ENCODE peak calls at places on chromosomes 5 and 9, in ten cellular contexts. L is H7; F is breast epithelium; M is CD4-positive, alpha-beta T cell; O is aorta; D is tibial artery; K is mesendoderm; P is SJSA1; T is SK-N-SH; B is BJ. N is an unnamed sample. For H3K27me3, the result is how much of the 10 kb centered on the place peaks cover.

GRCh38 chr5:148172377-148172776 is 4.0 kb downstream of the SPINK14 start:
- DNase-seq in L (no peak), F (no peak), M (no peak), O (no peak), D (no peak), K (no peak), P (no peak), T (no peak), B (no peak), N (no peak)

GRCh38 chr5:87909382-87909781 is 359.3 kb downstream of the TMEM161B start:
- DNase-seq in L (peak), F (no peak), M (no peak), O (no peak), D (no peak), K (peak), P (no peak), T (no peak), B (no peak), N (no peak)

GRCh38 chr9:72579880-72580570 is 58.6 kb downstream of the TMC1 start:
- DNase-seq in L (no peak), F (no peak), M (no peak), O (no peak), D (no peak), K (no peak), P (no peak), T (no peak), B (no peak), N (no peak)

GRCh38 chr5:122985954-122986721 is 50.4 kb downstream of the PPIC start:
- DNase-seq in L (no peak), F (no peak), M (no peak), O (no peak), D (no peak), K (no peak), P (no peak), T (no peak), B (no peak), N (no peak)

GRCh38 chr5:64603676-64604075 is 86.6 kb upstream of the SHISAL2B start:
- DNase-seq in L (no peak), F (no peak), M (no peak), O (no peak), D (no peak), K (no peak), P (no peak), T (no peak), B (peak), N (no peak)

GRCh38 chr5:56279979-56280378 is 46.8 kb upstream of the ANKRD55 start:
- DNase-seq in L (no peak), F (peak), M (no peak), O (no peak), D (no peak), K (peak), P (peak), T (no peak), B (peak), N (no peak)

GRCh38 chr9:12539602-12540001 is 153.6 kb upstream of the TYRP1 start:
- DNase-seq in L (no peak), F (no peak), M (no peak), O (no peak), D (no peak), K (no peak), P (no peak), T (no peak), B (no peak), N (no peak)

GRCh38 chr9:71524996-71525580 is 243.2 kb downstream of the CEMIP2 start:
- DNase-seq in L (no peak), F (no peak), M (no peak), O (no peak), D (no peak), K (no peak), P (no peak), T (no peak), B (no peak), N (no peak)

GRCh38 chr5:82404382-82404945 is 126.3 kb upstream of the RPS23 start:
- DNase-seq in L (no peak), F (no peak), M (no peak), O (no peak), D (no peak), K (no peak), P (no peak), T (no peak), B (no peak), N (no peak)

GRCh38 chr9:34550681-34551270 is 28.0 kb upstream of the ENHO start:
- DNase-seq in L (peak), F (no peak), M (no peak), O (peak), D (peak), K (no peak), P (no peak), T (peak), B (no peak), N (peak)

GRCh38 chr5:122773615-122774014 is 1.3 kb upstream of the SNX2 start:
- DNase-seq in L (no peak), F (no peak), M (no peak), O (no peak), D (no peak), K (no peak), P (no peak), T (no peak), B (no peak), N (no peak)

GRCh38 chr9:133130721-133131244 is 9.7 kb upstream of the RALGDS start:
- DNase-seq in L (peak), F (no peak), M (peak), O (no peak), D (no peak), K (no peak), P (no peak), T (no peak), B (no peak), N (no peak)

GRCh38 chr9:99445920-99446319 is 223.8 kb downstream of the SEC61B start:
- DNase-seq in L (no peak), F (no peak), M (no peak), O (peak), D (no peak), K (no peak), P (no peak), T (no peak), B (no peak), N (no peak)

GRCh38 chr5:65290677-65291076 is 191.0 kb downstream of the ADAMTS6 start:
- DNase-seq in L (no peak), F (no peak), M (no peak), O (no peak), D (no peak), K (no peak), P (no peak), T (no peak), B (peak), N (no peak)

GRCh38 chr9:92650839-92651621 is 18.9 kb downstream of the IPPK start:
- DNase-seq in L (peak), F (no peak), M (no peak), O (peak), D (peak), K (peak), P (peak), T (peak), B (no peak), N (no peak)

GRCh38 chr9:37751186-37751585 is 2.4 kb upstream of the TRMT10B start:
- DNase-seq in L (no peak), F (no peak), M (no peak), O (no peak), D (no peak), K (no peak), P (no peak), T (no peak), B (no peak), N (no peak)

GRCh38 chr9:137049544-137050449 is 3.8 kb upstream of the NPDC1 start:
- DNase-seq in L (peak), F (no peak), M (no peak), O (no peak), D (no peak), K (peak), P (no peak), T (peak), B (no peak), N (no peak)

GRCh38 chr5:56259002-56259511 is 25.9 kb upstream of the ANKRD55 start:
- DNase-seq in L (no peak), F (no peak), M (no peak), O (no peak), D (no peak), K (no peak), P (peak), T (no peak), B (peak), N (no peak)

GRCh38 chr5:177966009-177966838 is 29.8 kb downstream of the PROP1 start:
- DNase-seq in L (peak), F (no peak), M (no peak), O (no peak), D (no peak), K (no peak), P (no peak), T (no peak), B (no peak), N (no peak)

GRCh38 chr5:95984287-95984938 is 22.8 kb upstream of the ELL2 start:
- DNase-seq in L (no peak), F (no peak), M (no peak), O (no peak), D (no peak), K (no peak), P (no peak), T (no peak), B (no peak), N (no peak)

GRCh38 chr5:172583931-172584511 is 57.0 kb upstream of the NEURL1B start:
- DNase-seq in L (no peak), F (no peak), M (no peak), O (peak), D (no peak), K (peak), P (no peak), T (no peak), B (no peak), N (no peak)

GRCh38 chr9:89606049-89606481 is 1.3 kb downstream of the GADD45G start:
- DNase-seq in L (peak), F (peak), M (no peak), O (peak), D (peak), K (peak), P (no peak), T (peak), B (no peak), N (peak)

GRCh38 chr5:147918899-147919298 is 12.6 kb upstream of the C5orf46 start:
- DNase-seq in L (no peak), F (no peak), M (no peak), O (no peak), D (no peak), K (no peak), P (no peak), T (no peak), B (no peak), N (no peak)

GRCh38 chr5:59716029-59716428 is 177.5 kb downstream of the PDE4D start:
- DNase-seq in L (no peak), F (no peak), M (no peak), O (peak), D (no peak), K (no peak), P (no peak), T (no peak), B (no peak), N (no peak)

GRCh38 chr5:139105621-139106071 is 92.5 kb downstream of the SIL1 start:
- DNase-seq in L (peak), F (no peak), M (no peak), O (no peak), D (no peak), K (no peak), P (no peak), T (peak), B (no peak), N (peak)

GRCh38 chr5:14108170-14108996 is 34.8 kb upstream of the TRIO start:
- DNase-seq in L (peak), F (no peak), M (no peak), O (peak), D (peak), K (peak), P (peak), T (peak), B (no peak), N (peak)

GRCh38 chr5:103362211-103362610 is 103.6 kb downstream of the MACIR start:
- DNase-seq in L (no peak), F (no peak), M (no peak), O (no peak), D (no peak), K (no peak), P (no peak), T (no peak), B (no peak), N (no peak)

GRCh38 chr5:53323943-53324642 is 156.3 kb upstream of the FST start:
- DNase-seq in L (no peak), F (peak), M (no peak), O (no peak), D (no peak), K (no peak), P (no peak), T (no peak), B (no peak), N (no peak)

GRCh38 chr5:72940082-72940481 is 15.8 kb upstream of the FCHO2 start:
- DNase-seq in L (no peak), F (no peak), M (no peak), O (no peak), D (no peak), K (no peak), P (no peak), T (no peak), B (no peak), N (no peak)

GRCh38 chr9:104118916-104119315 is 24.8 kb downstream of the SMC2 start:
- DNase-seq in L (no peak), F (no peak), M (no peak), O (no peak), D (no peak), K (no peak), P (no peak), T (no peak), B (no peak), N (no peak)

GRCh38 chr9:137253717-137254623 is 1.2 kb upstream of the NELFB start:
- DNase-seq in L (peak), F (no peak), M (no peak), O (no peak), D (no peak), K (no peak), P (no peak), T (no peak), B (no peak), N (no peak)

GRCh38 chr5:38379360-38379827 is 121.0 kb downstream of the EGFLAM start:
- DNase-seq in L (peak), F (no peak), M (no peak), O (no peak), D (no peak), K (peak), P (no peak), T (no peak), B (no peak), N (no peak)

GRCh38 chr9:107733530-107733907 is 243.9 kb upstream of the KLF4 start:
- DNase-seq in L (no peak), F (no peak), M (no peak), O (no peak), D (peak), K (no peak), P (no peak), T (no peak), B (no peak), N (peak)

GRCh38 chr5:91499943-91500531 is 116.9 kb upstream of the ARRDC3 start:
- DNase-seq in L (peak), F (no peak), M (no peak), O (no peak), D (no peak), K (peak), P (no peak), T (peak), B (no peak), N (no peak)

GRCh38 chr9:3035594-3036389 is 191.9 kb upstream of the PUM3 start:
- DNase-seq in L (no peak), F (no peak), M (no peak), O (no peak), D (no peak), K (no peak), P (no peak), T (no peak), B (no peak), N (no peak)

GRCh38 chr5:15694694-15695093 is 194.7 kb downstream of the FBXL7 start:
- DNase-seq in L (no peak), F (no peak), M (no peak), O (no peak), D (no peak), K (no peak), P (no peak), T (no peak), B (peak), N (no peak)

DNA sequence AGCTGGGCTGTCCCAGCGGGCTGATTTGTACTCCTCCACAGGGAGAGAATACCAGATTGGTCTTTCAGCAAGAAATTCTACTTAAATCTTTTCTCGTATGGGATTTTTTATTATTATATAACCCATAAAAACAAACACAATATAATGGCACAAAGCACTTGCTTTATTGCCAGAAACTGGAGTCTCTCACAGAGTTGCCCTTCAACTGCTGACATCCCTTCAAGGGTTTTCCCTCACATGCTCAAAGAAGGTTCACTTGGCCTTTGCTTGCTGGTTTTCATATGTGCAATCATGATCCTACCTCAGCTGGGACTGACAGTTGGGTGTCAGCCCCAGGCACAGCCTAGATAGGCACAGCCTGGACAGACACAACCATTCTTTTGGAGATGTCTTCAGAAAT is 380.2 kb upstream of the RIOK2 start:
- DNase-seq in L (no peak), F (no peak), M (no peak), O (no peak), D (no peak), K (no peak), P (no peak), T (no peak), B (no peak), N (no peak)
- H3K27me3 ChIP-seq in L (under half), F (under half), M (under half), O (under half), D (under half), K (under half), P (under half), T (under half), B (under half), N (under half)

GRCh38 chr9:126462617-126463016 is 136.0 kb downstream of the MVB12B start:
- DNase-seq in L (no peak), F (no peak), M (no peak), O (no peak), D (no peak), K (no peak), P (no peak), T (no peak), B (no peak), N (no peak)

GRCh38 chr9:126464694-126465441 is 138.2 kb downstream of the MVB12B start:
- DNase-seq in L (no peak), F (no peak), M (no peak), O (no peak), D (no peak), K (no peak), P (no peak), T (no peak), B (no peak), N (no peak)

GRCh38 chr9:126461029-126461428 is 134.4 kb downstream of the MVB12B start:
- DNase-seq in L (peak), F (no peak), M (no peak), O (no peak), D (peak), K (no peak), P (no peak), T (no peak), B (no peak), N (no peak)

GRCh38 chr9:126461608-126462007 is 135.0 kb downstream of the MVB12B start:
- DNase-seq in L (no peak), F (no peak), M (no peak), O (no peak), D (peak), K (no peak), P (no peak), T (no peak), B (no peak), N (no peak)

DNA sequence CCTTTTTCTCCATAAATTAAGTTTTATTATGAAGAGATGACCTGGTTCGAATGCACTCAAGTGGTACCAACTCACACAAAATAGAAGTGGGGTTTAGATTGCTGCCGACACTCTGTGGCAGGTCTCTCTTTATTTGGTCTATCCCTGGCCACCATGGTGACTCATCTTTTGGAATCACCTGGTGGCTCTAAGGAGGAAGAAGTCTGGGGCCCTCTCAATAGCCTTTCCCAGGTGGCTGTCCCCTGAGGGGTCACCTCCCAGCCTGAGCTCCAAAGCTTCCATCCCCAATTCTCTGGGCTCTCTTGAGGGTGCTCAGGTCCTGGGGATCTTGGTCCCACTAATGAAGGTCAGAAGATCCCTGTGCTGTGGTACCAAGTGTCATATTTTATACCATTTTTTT is 136.8 kb downstream of the MVB12B start:
- DNase-seq in L (no peak), F (no peak), M (no peak), O (no peak), D (peak), K (no peak), P (no peak), T (no peak), B (no peak), N (no peak)
- H3K27me3 ChIP-seq in L (under half), F (under half), M (under half), O (under half), D (under half), K (under half), P (under half), T (under half), B (under half), N (under half)

GRCh38 chr9:106023455-106023854 is 329.1 kb downstream of the TMEM38B start:
- DNase-seq in L (no peak), F (no peak), M (no peak), O (no peak), D (no peak), K (no peak), P (no peak), T (no peak), B (no peak), N (no peak)

GRCh38 chr9:106017198-106017740 is 322.9 kb downstream of the TMEM38B start:
- DNase-seq in L (no peak), F (no peak), M (no peak), O (no peak), D (no peak), K (no peak), P (no peak), T (no peak), B (no peak), N (no peak)

GRCh38 chr9:106019017-106019692 is 324.8 kb downstream of the TMEM38B start:
- DNase-seq in L (no peak), F (no peak), M (no peak), O (no peak), D (no peak), K (no peak), P (no peak), T (no peak), B (no peak), N (no peak)

GRCh38 chr9:106025449-106025848 is 331.1 kb downstream of the TMEM38B start:
- DNase-seq in L (no peak), F (no peak), M (no peak), O (no peak), D (no peak), K (peak), P (no peak), T (no peak), B (no peak), N (no peak)

DNA sequence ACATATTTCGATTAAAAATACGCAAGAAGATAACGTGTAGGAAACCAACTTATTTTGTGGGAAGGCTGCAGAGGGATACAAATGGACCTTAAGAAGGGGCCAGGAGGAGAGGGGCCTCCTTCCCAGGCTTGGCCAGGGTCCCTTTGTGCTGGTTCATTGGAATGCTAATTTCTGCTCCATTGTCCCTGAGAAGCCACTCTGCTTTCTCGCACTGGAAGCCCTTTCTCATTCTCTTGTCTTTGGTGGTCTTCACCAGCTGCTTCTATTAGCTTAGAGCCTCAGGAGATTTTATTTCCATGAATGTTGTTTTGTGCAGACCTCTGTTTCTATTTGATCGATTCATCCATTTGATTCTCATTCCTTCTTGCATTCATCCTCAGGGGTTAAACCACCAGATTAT is 325.4 kb downstream of the TMEM38B start:
- DNase-seq in L (peak), F (no peak), M (no peak), O (no peak), D (no peak), K (no peak), P (no peak), T (no peak), B (no peak), N (no peak)
- H3K27me3 ChIP-seq in L (under half), F (under half), M (under half), O (under half), D (under half), K (under half), P (under half), T (under half), B (under half), N (under half)

GRCh38 chr9:87239312-87239711 is 258.4 kb upstream of the DAPK1 start:
- DNase-seq in L (no peak), F (no peak), M (no peak), O (no peak), D (no peak), K (no peak), P (no peak), T (no peak), B (no peak), N (no peak)
- H3K27me3 ChIP-seq in L (under half), F (under half), M (under half), O (under half), D (under half), K (under half), P (under half), T (under half), B (under half), N (under half)

N was measured in dorsolateral prefrontal cortex.